ENCODE peak calls at places on chromosome 1, in four cellular contexts. H, M, F and N are unnamed samples.

GRCh38 chr1:53342735-53343470 is 15.0 kb upstream of the LRP8 start:
- DNase-seq in F (no peak), M (no peak), H (no peak), N (no peak)

GRCh38 chr1:37020653-37021277 is 13.6 kb downstream of the GRIK3 start:
- DNase-seq in H (no peak), M (no peak), F (peak), N (no peak)

GRCh38 chr1:6954596-6954995 is 169.3 kb downstream of the CAMTA1 start:
- DNase-seq in H (no peak), F (no peak), M (no peak), N (no peak)

GRCh38 chr1:153849487-153850185 is 73.1 kb downstream of the GATAD2B start:
- DNase-seq in M (no peak), F (no peak), H (no peak), N (no peak)

GRCh38 chr1:242824435-242824834 is 299.9 kb upstream of the PLD5 start:
- DNase-seq in M (no peak), H (no peak), F (no peak), N (peak)

GRCh38 chr1:51518033-51518729 is 885 bp downstream of the EPS15 start:
- DNase-seq in F (peak), H (no peak), M (peak), N (no peak)

GRCh38 chr1:24541711-24542346 is 14.1 kb upstream of the NCMAP start:
- DNase-seq in M (peak), H (no peak), F (peak), N (no peak)

GRCh38 chr1:5707566-5708178 is 284.6 kb downstream of the NPHP4 start:
- DNase-seq in F (no peak), H (no peak), M (no peak), N (no peak)